ENCODE peak calls at places on chromosome 9, in nine cellular contexts. Z, F, U, M, J, K, C, P and D are unnamed samples.

GRCh38 chr9:17319822-17320221 is 185.0 kb downstream of the CNTLN start:
- DNase-seq in U (no peak), C (no peak), Z (no peak), F (no peak), P (no peak), K (no peak), M (peak; percentile 30), J (no peak), D (no peak)

GRCh38 chr9:38416461-38416860 is 7.8 kb downstream of the IGFBPL1 start:
- DNase-seq in U (no peak), F (no peak), J (no peak), P (no peak), C (no peak), M (no peak), Z (no peak), K (no peak), D (no peak)

GRCh38 chr9:92181296-92181695 is 66.1 kb upstream of the SPTLC1 start:
- DNase-seq in M (no peak), F (no peak), U (no peak), P (no peak), Z (no peak), K (no peak), C (no peak), J (no peak), D (peak; percentile 18)

GRCh38 chr9:33461474-33461873 is 12.2 kb downstream of the NOL6 start:
- DNase-seq in Z (no peak), M (no peak), C (no peak), U (no peak), J (no peak), P (no peak), K (no peak), F (no peak), D (no peak)

GRCh38 chr9:22395585-22396205 is 50.9 kb upstream of the DMRTA1 start:
- DNase-seq in P (peak; percentile 66), U (peak; percentile 18), J (no peak), C (no peak), Z (no peak), F (peak; percentile 45), K (no peak), M (no peak), D (no peak)

GRCh38 chr9:110029422-110029814 is 178.5 kb downstream of the C9orf152 start:
- DNase-seq in C (no peak), F (peak; percentile 43), J (no peak), P (no peak), Z (no peak), U (peak; percentile 82), M (no peak), K (no peak), D (peak; percentile 78)

GRCh38 chr9:122099271-122099869 is 6.3 kb upstream of the TTLL11 start:
- DNase-seq in K (no peak), C (peak; percentile 77), P (peak; percentile 32), J (peak; percentile 93), F (peak; percentile 69), U (peak; percentile 60), Z (peak; percentile 53), M (peak; percentile 80), D (peak; percentile 39)

GRCh38 chr9:69035438-69036316 is at the start of gene FXN:
- DNase-seq in U (peak; percentile 61), M (peak; percentile 94), F (peak; percentile 84), K (peak; percentile 38), J (peak; percentile 83), Z (peak; percentile 56), P (peak; percentile 38), C (peak; percentile 84), D (peak; percentile 79)

GRCh38 chr9:5509573-5509972 is 758 bp upstream of the PDCD1LG2 start:
- DNase-seq in J (no peak), Z (peak; percentile 3), C (no peak), U (no peak), F (peak; percentile 82), P (peak; percentile 25), M (no peak), K (no peak), D (no peak)

GRCh38 chr9:124110307-124110915 is 98.8 kb downstream of the LHX2 start:
- DNase-seq in C (peak; percentile 68), U (peak; percentile 33), M (no peak), Z (no peak), P (no peak), F (peak; percentile 51), K (no peak), J (peak; percentile 88), D (peak; percentile 47)

DNA sequence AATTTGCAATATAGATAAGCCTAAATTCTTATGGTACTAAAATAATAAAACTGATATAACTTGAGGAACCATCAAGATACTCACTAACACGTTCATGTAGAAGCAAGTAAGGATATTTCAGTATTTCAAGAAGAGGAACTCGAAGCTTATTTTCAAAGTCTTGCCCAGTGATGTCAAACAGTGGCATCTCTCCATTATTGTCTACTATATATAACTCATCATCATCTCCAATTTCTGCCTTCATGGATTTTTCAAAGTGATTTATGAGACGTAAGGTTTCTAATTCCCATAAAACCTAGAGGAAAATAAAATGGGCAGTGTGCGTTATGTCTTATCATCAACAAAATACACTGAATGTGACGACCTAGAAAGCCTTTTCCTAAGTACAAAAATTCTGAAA is 8.6 kb downstream of the SETX start:
- DNase-seq in C (no peak), Z (no peak), J (no peak), F (no peak), M (no peak), U (no peak), K (no peak), P (no peak), D (no peak)
- TF ChIP-seq REST in C (no peak), Z (no peak), J (no peak), F (no peak), M (no peak), U (no peak), K (no peak), P (no peak), D (no peak)

GRCh38 chr9:134642385-134643181 is 980 bp downstream of the COL5A1 start:
- DNase-seq in J (peak; percentile 69), M (peak; percentile 66), U (no peak), Z (no peak), K (no peak), C (no peak), P (no peak), F (peak; percentile 44), D (no peak)

GRCh38 chr9:134639994-134640393 is 1.6 kb upstream of the COL5A1 start:
- DNase-seq in U (no peak), C (no peak), P (no peak), Z (no peak), F (no peak), J (no peak), M (no peak), K (no peak), D (no peak)

GRCh38 chr9:134641989-134642384 is 384 bp downstream of the COL5A1 start:
- DNase-seq in U (no peak), J (no peak), K (no peak), P (no peak), Z (no peak), M (peak; percentile 57), C (no peak), F (no peak), D (no peak)

GRCh38 chr9:134641173-134641985 is at the start of gene COL5A1:
- DNase-seq in Z (no peak), M (peak; percentile 94), K (no peak), C (peak; percentile 67), J (peak; percentile 93), U (no peak), F (peak; percentile 84), P (no peak), D (no peak)

GRCh38 chr9:134640491-134641172 is 971 bp upstream of the COL5A1 start:
- DNase-seq in J (no peak), F (no peak), C (no peak), M (no peak), P (no peak), Z (no peak), U (no peak), K (no peak), D (no peak)
- H3K4me3 ChIP-seq in J (peak overlapping the region; percentile 80), F (peak overlapping the region; percentile 73), C (no peak overlapping the region), M (peak overlapping the region; percentile 85), P (peak overlapping the region; percentile 47), Z (no peak overlapping the region), U (no peak overlapping the region), K (no peak overlapping the region), D (no peak overlapping the region)

GRCh38 chr9:98808879-98809278 is 1.4 kb downstream of the GALNT12 start:
- DNase-seq in P (no peak), M (no peak), U (no peak), K (no peak), C (no peak), Z (no peak), F (no peak), J (no peak), D (no peak)
- H3K27ac ChIP-seq in P (no peak overlapping the region), M (no peak overlapping the region), U (no peak overlapping the region), K (no peak overlapping the region), C (peak overlapping the region; percentile 59), Z (peak overlapping the region; percentile 66), F (no peak overlapping the region), J (no peak overlapping the region), D (no peak overlapping the region)

DNA sequence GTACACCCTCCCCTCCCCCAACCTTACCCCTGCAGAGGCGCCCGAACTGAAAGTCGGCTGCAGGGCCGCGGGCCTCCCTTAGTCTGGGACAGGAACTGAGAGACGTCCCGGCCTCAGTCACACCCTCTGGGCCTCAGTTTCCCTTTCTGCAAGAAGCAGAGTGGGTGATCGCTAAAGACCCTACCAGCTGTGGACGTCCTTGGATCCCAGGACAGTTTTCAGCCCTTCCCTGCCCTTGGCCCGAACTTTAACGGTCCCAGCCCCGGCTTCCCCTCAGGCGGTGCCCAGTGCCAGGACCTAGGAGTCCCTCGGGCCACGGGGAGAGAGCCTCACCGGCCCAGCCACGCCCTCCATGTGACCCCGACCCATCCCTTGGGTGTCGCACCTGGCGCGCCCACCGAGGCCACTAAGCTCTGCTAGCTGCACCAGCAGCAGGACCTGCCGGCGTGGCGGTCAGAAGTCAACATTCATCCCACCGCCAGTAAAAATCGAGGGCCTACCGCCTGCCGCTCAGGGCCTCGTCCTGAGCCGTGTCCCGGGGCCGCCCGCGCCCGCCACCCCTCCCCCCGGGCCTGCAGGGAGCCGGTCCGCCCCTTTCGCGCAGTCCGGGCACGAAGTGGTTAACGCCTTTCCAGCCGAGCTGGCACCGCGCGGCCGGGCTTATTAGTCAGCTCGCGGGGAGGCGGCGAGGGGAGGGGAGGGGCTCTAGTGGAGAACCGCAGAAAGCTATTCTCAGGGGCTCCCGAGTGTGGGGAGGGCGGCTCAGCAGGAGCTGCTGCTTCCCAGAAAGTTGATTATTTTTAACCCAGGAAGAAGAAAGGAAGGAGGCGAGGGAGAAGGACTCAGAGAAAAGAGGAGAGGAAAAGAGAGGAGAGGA is 124.5 kb downstream of the C9orf50 start:
- DNase-seq in K (no peak), U (peak; percentile 81), F (peak; percentile 94), C (peak; percentile 74), Z (peak; percentile 72), J (peak; percentile 98), M (peak; percentile 89), P (no peak), D (peak; percentile 83)
- TF ChIP-seq REST in K (no peak), U (no peak), F (no peak), C (no peak), Z (no peak), J (no peak), M (peak; percentile 31), P (no peak), D (no peak)

GRCh38 chr9:131278421-131279111 is 2.3 kb upstream of the FAM78A start:
- DNase-seq in P (no peak), J (no peak), Z (no peak), C (peak; percentile 71), K (no peak), M (no peak), U (no peak), F (no peak), D (no peak)
- H3K4me3 ChIP-seq in P (peak overlapping the region; percentile 34), J (peak overlapping the region; percentile 73), Z (peak overlapping the region; percentile 41), C (peak overlapping the region; percentile 65), K (no peak overlapping the region), M (no peak overlapping the region), U (peak overlapping the region; percentile 68), F (no peak overlapping the region), D (peak overlapping the region; percentile 63)

GRCh38 chr9:136901516-136902258 is 15.4 kb downstream of the TRAF2 start:
- DNase-seq in K (peak; percentile 83), U (peak; percentile 88), J (no peak), P (no peak), F (peak; percentile 92), M (no peak), C (no peak), Z (peak; percentile 41), D (no peak)
- H3K27ac ChIP-seq in K (peak overlapping the region; percentile 99), U (peak overlapping the region; percentile 67), J (no peak overlapping the region), P (peak overlapping the region; percentile 97), F (peak overlapping the region; percentile 96), M (peak overlapping the region; percentile 34), C (no peak overlapping the region), Z (peak overlapping the region; percentile 42), D (no peak overlapping the region)